ENCODE peak calls at places on chromosomes 5 and 9, in six cellular contexts. K is dorsolateral prefrontal cortex, V is GM10248, F is K562, P is NB4, J is GM06990. B is an unnamed sample.

GRCh38 chr9:16417749-16418148 is 452.7 kb downstream of the BNC2 start:
- DNase-seq in K (no peak), V (no peak), F (no peak), P (no peak), J (no peak), B (no peak)

GRCh38 chr9:19517202-19517942 is 108.6 kb downstream of the ACER2 start:
- DNase-seq in K (no peak), V (peak; percentile 17), F (peak; percentile 30), P (peak; percentile 54), J (no peak), B (no peak)

GRCh38 chr5:135050244-135050767 is 16.3 kb upstream of the PITX1 start:
- DNase-seq in K (no peak), V (no peak), F (no peak), P (no peak), J (no peak), B (no peak)

GRCh38 chr5:177446184-177447065 is at the start of gene PRR7:
- DNase-seq in K (peak; percentile 85), V (peak; percentile 86), F (peak; percentile 80), P (peak; percentile 80), J (peak; percentile 89), B (peak; percentile 92)

GRCh38 chr9:89661956-89662717 is 57.3 kb downstream of the GADD45G start:
- DNase-seq in K (peak; percentile 99), V (no peak), F (peak; percentile 24), P (peak; percentile 20), J (no peak), B (no peak)

GRCh38 chr5:14869286-14870164 is 2.1 kb downstream of the ANKH start:
- DNase-seq in K (no peak), V (no peak), F (no peak), P (no peak), J (no peak), B (no peak)

GRCh38 chr9:120184266-120184665 is 395.7 kb downstream of the CDK5RAP2 start:
- DNase-seq in K (no peak), V (no peak), F (no peak), P (no peak), J (no peak), B (no peak)

GRCh38 chr9:73575071-73575470 is 423.4 kb downstream of the ANXA1 start:
- DNase-seq in K (no peak), V (no peak), F (no peak), P (no peak), J (no peak), B (no peak)

GRCh38 chr9:94139672-94140417 is 55.6 kb downstream of the PTPDC1 start:
- DNase-seq in K (no peak), V (no peak), F (peak; percentile 73), P (no peak), J (no peak), B (no peak)

GRCh38 chr5:36703245-36703860 is 96.9 kb downstream of the SLC1A3 start:
- DNase-seq in K (no peak), V (no peak), F (no peak), P (no peak), J (no peak), B (no peak)

GRCh38 chr9:124260769-124261603 is 3.2 kb downstream of the NEK6 start:
- DNase-seq in K (no peak), V (no peak), F (peak; percentile 33), P (peak; percentile 91), J (no peak), B (no peak)

GRCh38 chr9:106077731-106078130 is 383.4 kb downstream of the TMEM38B start:
- DNase-seq in K (no peak), V (no peak), F (no peak), P (no peak), J (no peak), B (no peak)

GRCh38 chr5:125125031-125125823 is 378.8 kb upstream of the ZNF608 start:
- DNase-seq in K (no peak), V (no peak), F (no peak), P (no peak), J (no peak), B (no peak)

GRCh38 chr9:75979362-75979761 is 88.9 kb downstream of the PCSK5 start:
- DNase-seq in K (no peak), V (no peak), F (peak; percentile 3), P (peak; percentile 1), J (no peak), B (peak; percentile 11)
- TF ChIP-seq CTCF in K (no peak), V (peak; percentile 20), F (peak; percentile 17), P (peak; percentile 7), J (peak; percentile 40), B (peak; percentile 32)

GRCh38 chr5:107104774-107105050 is 566.0 kb downstream of the EFNA5 start:
- DNase-seq in K (no peak), V (peak; percentile 3), F (no peak), P (no peak), J (no peak), B (no peak)
- TF ChIP-seq CTCF in K (no peak), V (peak; percentile 12), F (no peak), P (no peak), J (peak; percentile 50), B (peak; percentile 51)

GRCh38 chr5:155193018-155193417 is 179.5 kb downstream of the KIF4B start:
- DNase-seq in K (no peak), V (no peak), F (no peak), P (no peak), J (no peak), B (no peak)

GRCh38 chr5:155193483-155194107 is 180.0 kb downstream of the KIF4B start:
- DNase-seq in K (no peak), V (no peak), F (no peak), P (no peak), J (no peak), B (no peak)

GRCh38 chr5:155189981-155190380 is 176.4 kb downstream of the KIF4B start:
- DNase-seq in K (no peak), V (no peak), F (no peak), P (no peak), J (no peak), B (no peak)

GRCh38 chr5:155189476-155189875 is 175.9 kb downstream of the KIF4B start:
- DNase-seq in K (no peak), V (no peak), F (no peak), P (no peak), J (no peak), B (no peak)
- TF ChIP-seq CTCF in K (no peak), V (no peak), F (no peak), P (no peak), J (no peak), B (no peak)

DNA sequence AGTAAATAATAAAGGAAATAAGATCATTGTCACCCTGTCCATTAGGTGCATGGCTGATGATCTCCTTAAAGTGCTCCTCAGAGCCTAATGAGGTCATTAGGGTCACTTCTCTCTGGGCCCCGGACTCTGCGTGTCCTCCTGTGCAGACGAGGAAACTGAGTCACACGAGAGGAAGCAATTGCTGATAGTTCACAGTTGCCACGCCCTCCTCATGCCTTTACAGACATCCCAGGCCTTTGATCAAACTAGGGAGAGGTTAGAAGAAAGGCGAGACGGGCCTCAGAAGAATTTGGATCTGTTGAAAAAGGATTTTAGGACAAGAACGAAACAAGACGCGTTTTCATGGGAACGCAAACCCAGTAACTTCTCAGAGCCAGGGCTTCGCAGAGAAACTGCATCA is 32.0 kb upstream of the MSX2 start:
- DNase-seq in K (no peak), V (no peak), F (no peak), P (no peak), J (no peak), B (no peak)
- TF ChIP-seq CTCF in K (no peak), V (no peak), F (no peak), P (no peak), J (no peak), B (no peak)

DNA sequence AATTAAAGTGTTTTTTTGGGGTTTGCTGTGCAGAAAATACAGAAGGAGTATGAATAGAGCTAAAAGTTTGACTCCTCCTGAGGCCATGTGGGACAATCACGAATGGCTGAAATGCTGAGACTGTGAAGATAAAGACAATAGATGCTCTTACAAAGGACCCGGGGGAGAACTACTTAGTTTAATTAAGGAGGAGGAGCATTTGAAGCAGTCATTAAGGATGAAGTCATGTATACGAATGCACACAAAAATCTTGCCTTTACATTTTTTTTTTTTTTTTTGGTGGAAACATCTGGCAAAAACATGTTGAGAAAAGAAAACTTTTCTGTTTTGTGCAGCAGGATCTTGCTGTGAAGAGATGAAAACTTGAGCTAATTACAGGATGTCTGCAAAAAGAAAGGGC is 42.2 kb upstream of the NR3C1 start:
- DNase-seq in K (no peak), V (no peak), F (no peak), P (no peak), J (no peak), B (no peak)
- TF ChIP-seq CTCF in K (no peak), V (no peak), F (no peak), P (no peak), J (no peak), B (no peak)

GRCh38 chr5:107805166-107805565 is 134.4 kb upstream of the EFNA5 start:
- DNase-seq in K (no peak), V (no peak), F (no peak), P (no peak), J (no peak), B (no peak)
- TF ChIP-seq CTCF in K (no peak), V (no peak), F (no peak), P (no peak), J (no peak), B (no peak)

DNA sequence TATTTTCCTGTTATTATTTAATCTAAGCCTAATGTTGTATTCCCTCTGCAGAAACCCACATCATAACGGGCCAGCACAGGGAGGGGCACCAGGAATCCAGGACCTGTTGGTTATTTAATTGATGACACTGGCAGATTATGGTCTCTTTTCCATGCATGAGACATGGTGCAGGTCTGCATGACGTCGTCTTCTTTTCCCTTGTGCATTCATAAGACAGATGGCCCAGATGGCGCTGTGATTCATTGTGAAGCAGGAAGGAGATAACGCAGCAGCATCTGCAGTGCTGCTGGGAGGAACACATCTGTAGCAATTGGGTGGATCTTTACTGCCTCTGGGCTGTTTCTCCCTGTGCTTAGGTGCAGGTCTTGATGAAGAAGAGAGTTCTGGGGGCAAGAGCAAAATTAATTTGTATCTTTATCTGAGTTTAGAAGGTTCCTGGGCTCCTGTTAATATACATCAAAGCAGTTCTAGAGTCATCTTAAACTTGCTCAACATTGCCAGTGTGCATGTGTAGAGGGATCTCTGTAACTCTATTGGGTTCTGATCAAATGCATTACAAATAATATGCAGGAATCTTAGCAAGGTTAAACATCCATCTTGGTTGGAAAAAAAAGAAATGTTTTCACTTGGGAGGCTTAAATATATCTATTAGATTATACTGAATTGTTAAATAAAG is 176.1 kb downstream of the PCSK1 start:
- DNase-seq in K (peak; percentile 67), V (no peak), F (peak; percentile 47), P (peak; percentile 26), J (no peak), B (no peak)
- TF ChIP-seq CTCF in K (no peak), V (no peak), F (no peak), P (no peak), J (peak; percentile 46), B (peak; percentile 11)

DNA sequence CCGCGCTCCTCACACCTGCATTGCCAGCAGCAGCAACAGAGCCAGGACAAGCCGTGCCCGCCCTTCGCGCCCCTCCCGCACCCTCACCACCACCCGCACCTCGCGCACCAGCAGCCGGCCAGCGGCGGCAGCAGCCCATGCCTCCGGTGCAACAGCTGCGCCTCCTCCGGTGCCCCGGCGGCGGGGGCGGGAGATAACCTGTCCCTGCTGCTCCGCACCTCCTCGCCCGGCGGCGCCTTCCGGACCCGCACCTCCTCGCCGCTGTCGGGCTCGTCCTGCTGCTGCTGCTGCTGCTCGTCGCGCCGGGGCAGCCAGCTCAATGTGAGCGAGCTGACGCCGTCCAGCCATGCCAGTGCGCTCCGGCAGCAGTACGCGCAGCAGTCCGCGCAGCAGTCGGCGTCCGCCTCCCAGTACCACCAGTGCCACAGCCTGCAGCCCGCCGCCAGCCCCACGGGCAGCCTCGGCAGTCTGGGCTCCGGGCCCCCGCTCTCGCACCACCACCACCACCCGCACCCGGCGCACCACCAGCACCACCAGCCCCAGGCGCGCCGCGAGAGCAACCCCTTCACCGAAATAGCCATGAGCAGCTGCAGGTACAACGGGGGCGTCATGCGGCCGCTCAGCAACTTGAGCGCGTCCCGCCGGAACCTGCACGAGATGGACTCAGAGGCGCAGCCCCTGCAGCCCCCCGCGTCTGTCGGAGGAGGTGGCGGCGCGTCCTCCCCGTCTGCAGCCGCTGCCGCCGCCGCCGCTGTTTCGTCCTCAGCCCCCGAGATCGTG is 517 bp downstream of the KCNN2 start:
- DNase-seq in K (peak; percentile 59), V (peak; percentile 14), F (no peak), P (no peak), J (peak; percentile 82), B (peak; percentile 47)
- TF ChIP-seq CTCF in K (no peak), V (no peak), F (no peak), P (no peak), J (no peak), B (no peak)

B was measured in GM13977.